ENCODE peak calls at places on chromosomes 13 and 19, in six cellular contexts. F is NCI-H1436; H is CD4-positive, alpha-beta T cell; V is activated CD8-positive, alpha-beta memory T cell treated with anti-CD3 and anti-CD28 coated beads for 48 hours; D is GM13976; C is Ammon's horn. L is an unnamed sample.
A peak's percentile ranks its signal among the peaks of the same experiment; 100 is the strongest.

GRCh38 chr13:96629331-96629730 is 364.9 kb downstream of the OXGR1 start:
- DNase-seq in F (no peak), H (no peak), V (no peak), D (no peak), C (no peak), L (no peak)

GRCh38 chr19:42113641-42114348 is 18.5 kb downstream of the POU2F2 start:
- DNase-seq in F (peak; percentile 96), H (no peak), V (no peak), D (peak; percentile 74), C (no peak), L (no peak)

GRCh38 chr19:58046856-58047255 is 12.2 kb upstream of the ZNF135 start:
- DNase-seq in F (no peak), H (no peak), V (no peak), D (no peak), C (no peak), L (no peak)

GRCh38 chr13:109439813-109440212 is 346.6 kb downstream of the IRS2 start:
- DNase-seq in F (no peak), H (no peak), V (no peak), D (no peak), C (no peak), L (no peak)

GRCh38 chr13:98977568-98978270 is at the start of gene DOCK9:
- DNase-seq in F (no peak), H (no peak), V (no peak), D (no peak), C (peak; percentile 94), L (no peak)

GRCh38 chr13:50014404-50014803 is 840 bp upstream of the KCNRG start:
- DNase-seq in F (no peak), H (no peak), V (no peak), D (no peak), C (no peak), L (no peak)

GRCh38 chr13:23870356-23871146 is 18.6 kb downstream of the MIPEP start:
- DNase-seq in F (no peak), H (no peak), V (no peak), D (no peak), C (no peak), L (no peak)

GRCh38 chr19:35641515-35642151 is at the start of gene ETV2:
- DNase-seq in F (no peak), H (no peak), V (peak; percentile 19), D (peak; percentile 73), C (no peak), L (peak; percentile 28)

GRCh38 chr13:29721766-29722165 is 126.3 kb upstream of the SLC7A1 start:
- DNase-seq in F (no peak), H (no peak), V (no peak), D (no peak), C (peak; percentile 50), L (no peak)

GRCh38 chr19:40144947-40145748 is 46.1 kb upstream of the MAP3K10 start:
- DNase-seq in F (no peak), H (no peak), V (no peak), D (no peak), C (no peak), L (no peak)

GRCh38 chr19:22261596-22261995 is 24.6 kb upstream of the ZNF729 start:
- DNase-seq in F (no peak), H (no peak), V (no peak), D (no peak), C (no peak), L (no peak)

GRCh38 chr13:30107536-30108136 is 199.7 kb downstream of the KATNAL1 start:
- DNase-seq in F (no peak), H (no peak), V (no peak), D (no peak), C (no peak), L (no peak)

GRCh38 chr19:57465680-57466381 is 8.9 kb upstream of the VN1R1 start:
- DNase-seq in F (no peak), H (no peak), V (no peak), D (peak; percentile 37), C (no peak), L (no peak)

GRCh38 chr19:18649371-18650047 is 12.7 kb downstream of the KLHL26 start:
- DNase-seq in F (no peak), H (no peak), V (no peak), D (no peak), C (peak; percentile 71), L (no peak)

GRCh38 chr19:3644351-3645066 is 17.9 kb upstream of the CACTIN start:
- DNase-seq in F (no peak), H (no peak), V (no peak), D (no peak), C (peak; percentile 96), L (no peak)

GRCh38 chr19:8468761-8469458 is 24.1 kb downstream of the HNRNPM start:
- DNase-seq in F (no peak), H (no peak), V (no peak), D (no peak), C (no peak), L (no peak)

GRCh38 chr19:19355606-19356139 is 35.0 kb downstream of the MAU2 start:
- DNase-seq in F (no peak), H (no peak), V (no peak), D (no peak), C (no peak), L (no peak)

GRCh38 chr19:33329727-33330126 is 27.4 kb upstream of the CEBPA start:
- DNase-seq in F (no peak), H (no peak), V (no peak), D (no peak), C (no peak), L (no peak)

GRCh38 chr19:43625918-43626579 is 6.6 kb upstream of the ZNF428 start:
- DNase-seq in F (no peak), H (no peak), V (no peak), D (no peak), C (peak; percentile 27), L (no peak)

GRCh38 chr19:32362318-32362691 is 16.9 kb downstream of the ZNF507 start:
- DNase-seq in F (no peak), H (no peak), V (no peak), D (no peak), C (no peak), L (no peak)

GRCh38 chr13:103140001-103140671 is 73.9 kb upstream of the SLC10A2 start:
- DNase-seq in F (no peak), H (no peak), V (no peak), D (peak; percentile 47), C (peak; percentile 22), L (no peak)

GRCh38 chr13:75161804-75162203 is 320.2 kb downstream of the TBC1D4 start:
- DNase-seq in F (no peak), H (no peak), V (no peak), D (no peak), C (no peak), L (no peak)

GRCh38 chr19:24140591-24140990 is 53.6 kb downstream of the ZNF254 start:
- DNase-seq in F (no peak), H (no peak), V (no peak), D (no peak), C (no peak), L (no peak)

GRCh38 chr13:102879793-102880499 is 34.1 kb downstream of the ERCC5 start:
- DNase-seq in F (no peak), H (no peak), V (no peak), D (no peak), C (peak; percentile 34), L (no peak)